ENCODE peak calls at places on chromosomes 3 and 15, in four cellular contexts. One of them, this sample, is unnamed.

GRCh38 chr3:129195731-129196256 is 12.1 kb upstream of the CNBP start:
- DNase-seq in ascending aorta: peak
- DNase-seq in NCI-H1105: no peak
- DNase-seq in astrocyte of the spinal cord: peak
- DNase-seq in this sample: peak

GRCh38 chr3:194713299-194714121 is 27.8 kb downstream of the FAM43A start:
- DNase-seq in astrocyte of the spinal cord: no peak
- DNase-seq in NCI-H1105: no peak
- DNase-seq in ascending aorta: no peak
- DNase-seq in this sample: no peak

GRCh38 chr3:41102053-41102556 is 97.2 kb upstream of the CTNNB1 start:
- DNase-seq in astrocyte of the spinal cord: no peak
- DNase-seq in ascending aorta: no peak
- DNase-seq in NCI-H1105: no peak
- DNase-seq in this sample: no peak

GRCh38 chr3:127369356-127369935 is 81.6 kb upstream of the PRR20G start:
- DNase-seq in ascending aorta: no peak
- DNase-seq in NCI-H1105: no peak
- DNase-seq in astrocyte of the spinal cord: no peak
- DNase-seq in this sample: no peak

GRCh38 chr3:138705675-138706074 is 97.1 kb downstream of the FAIM start:
- DNase-seq in ascending aorta: no peak
- DNase-seq in NCI-H1105: no peak
- DNase-seq in astrocyte of the spinal cord: no peak
- DNase-seq in this sample: no peak

GRCh38 chr15:88120021-88120420 is 136.5 kb downstream of the NTRK3 start:
- DNase-seq in NCI-H1105: peak
- DNase-seq in astrocyte of the spinal cord: no peak
- DNase-seq in ascending aorta: no peak
- DNase-seq in this sample: no peak

GRCh38 chr3:156677120-156677479 is 2.7 kb downstream of the TIPARP start:
- DNase-seq in NCI-H1105: no peak
- DNase-seq in astrocyte of the spinal cord: no peak
- DNase-seq in ascending aorta: no peak
- DNase-seq in this sample: no peak

GRCh38 chr3:177220136-177220974 is 23.1 kb upstream of the TBL1XR1 start:
- DNase-seq in astrocyte of the spinal cord: no peak
- DNase-seq in NCI-H1105: no peak
- DNase-seq in ascending aorta: no peak
- DNase-seq in this sample: no peak

GRCh38 chr3:190131329-190131728 is 10.6 kb upstream of the P3H2 start:
- DNase-seq in NCI-H1105: no peak
- DNase-seq in astrocyte of the spinal cord: peak
- DNase-seq in ascending aorta: no peak
- DNase-seq in this sample: peak

GRCh38 chr15:60212536-60212935 is 185.2 kb downstream of the ANXA2 start:
- DNase-seq in NCI-H1105: no peak
- DNase-seq in ascending aorta: no peak
- DNase-seq in astrocyte of the spinal cord: peak
- DNase-seq in this sample: no peak

GRCh38 chr3:62585861-62586260 is 212.5 kb upstream of the FEZF2 start:
- DNase-seq in NCI-H1105: no peak
- DNase-seq in ascending aorta: no peak
- DNase-seq in astrocyte of the spinal cord: no peak
- DNase-seq in this sample: peak

GRCh38 chr3:89061257-89061656 is 46.2 kb upstream of the EPHA3 start:
- DNase-seq in NCI-H1105: no peak
- DNase-seq in astrocyte of the spinal cord: no peak
- DNase-seq in ascending aorta: no peak
- DNase-seq in this sample: no peak

GRCh38 chr15:82643992-82644391 is 3.2 kb downstream of the CPEB1 start:
- DNase-seq in astrocyte of the spinal cord: no peak
- DNase-seq in ascending aorta: no peak
- DNase-seq in NCI-H1105: no peak
- DNase-seq in this sample: no peak

GRCh38 chr3:129054605-129055104 is 5.9 kb upstream of the GP9 start:
- DNase-seq in ascending aorta: no peak
- DNase-seq in astrocyte of the spinal cord: no peak
- DNase-seq in NCI-H1105: no peak
- DNase-seq in this sample: peak

GRCh38 chr15:29611057-29611456 is 211.2 kb downstream of the TJP1 start:
- DNase-seq in ascending aorta: no peak
- DNase-seq in NCI-H1105: no peak
- DNase-seq in astrocyte of the spinal cord: no peak
- DNase-seq in this sample: no peak

GRCh38 chr3:171088496-171088895 is 62.0 kb upstream of the SLC2A2 start:
- DNase-seq in NCI-H1105: no peak
- DNase-seq in ascending aorta: no peak
- DNase-seq in astrocyte of the spinal cord: peak
- DNase-seq in this sample: no peak

GRCh38 chr15:63833246-63833696 is 477 bp downstream of the HERC1 start:
- DNase-seq in NCI-H1105: peak
- DNase-seq in ascending aorta: no peak
- DNase-seq in astrocyte of the spinal cord: peak
- DNase-seq in this sample: no peak

GRCh38 chr3:47404420-47404819 is 23.6 kb downstream of the PTPN23 start:
- DNase-seq in ascending aorta: no peak
- DNase-seq in astrocyte of the spinal cord: no peak
- DNase-seq in NCI-H1105: no peak
- DNase-seq in this sample: no peak

GRCh38 chr3:10551821-10552630 is 46.6 kb upstream of the ATP2B2 start:
- DNase-seq in ascending aorta: no peak
- DNase-seq in NCI-H1105: no peak
- DNase-seq in astrocyte of the spinal cord: peak
- DNase-seq in this sample: no peak

GRCh38 chr3:128518587-128519490 is 25.8 kb upstream of the GATA2 start:
- DNase-seq in NCI-H1105: no peak
- DNase-seq in astrocyte of the spinal cord: no peak
- DNase-seq in ascending aorta: no peak
- DNase-seq in this sample: no peak

GRCh38 chr3:70021267-70021666 is 21.7 kb downstream of the SAMMSON start:
- DNase-seq in NCI-H1105: no peak
- DNase-seq in ascending aorta: no peak
- DNase-seq in astrocyte of the spinal cord: no peak
- DNase-seq in this sample: no peak

GRCh38 chr15:83959477-83959876 is 276.1 kb upstream of the GOLGA6L4 start:
- DNase-seq in ascending aorta: no peak
- DNase-seq in astrocyte of the spinal cord: no peak
- DNase-seq in NCI-H1105: no peak
- DNase-seq in this sample: no peak

GRCh38 chr3:136247855-136248254 is 2.3 kb upstream of the PCCB start:
- DNase-seq in ascending aorta: no peak
- DNase-seq in astrocyte of the spinal cord: peak
- DNase-seq in NCI-H1105: no peak
- DNase-seq in this sample: no peak

GRCh38 chr15:96544162-96544756 is 213.8 kb downstream of the NR2F2 start:
- DNase-seq in astrocyte of the spinal cord: no peak
- DNase-seq in ascending aorta: no peak
- DNase-seq in NCI-H1105: peak
- DNase-seq in this sample: no peak

GRCh38 chr15:101320501-101321052 is 25.5 kb upstream of the SNRPA1 start:
- DNase-seq in ascending aorta: no peak
- DNase-seq in astrocyte of the spinal cord: no peak
- DNase-seq in NCI-H1105: no peak
- DNase-seq in this sample: peak

GRCh38 chr3:155676252-155676981 is 68.5 kb downstream of the PLCH1 start:
- DNase-seq in astrocyte of the spinal cord: peak
- DNase-seq in ascending aorta: no peak
- DNase-seq in NCI-H1105: no peak
- DNase-seq in this sample: no peak

GRCh38 chr15:83282859-83283812 is 1.3 kb downstream of the BNC1 start:
- DNase-seq in astrocyte of the spinal cord: peak
- DNase-seq in NCI-H1105: no peak
- DNase-seq in ascending aorta: no peak
- DNase-seq in this sample: peak

GRCh38 chr3:128335621-128336296 is 130.9 kb downstream of the DNAJB8 start:
- DNase-seq in astrocyte of the spinal cord: no peak
- DNase-seq in NCI-H1105: no peak
- DNase-seq in ascending aorta: no peak
- DNase-seq in this sample: no peak

GRCh38 chr3:14540209-14540575 is at the start of gene GRIP2:
- DNase-seq in astrocyte of the spinal cord: no peak
- DNase-seq in ascending aorta: no peak
- DNase-seq in NCI-H1105: no peak
- DNase-seq in this sample: no peak